ENCODE peak calls at places on chromosome 3, in nine cellular contexts. B, V, G, L, M, Q, T, J and P are unnamed samples. For H3K9me3, the result is how much of the 10 kb centered on the place peaks cover.

GRCh38 chr3:18099611-18100010 is 325.5 kb downstream of the SATB1 start:
- DNase-seq in B (no peak), V (no peak), G (no peak), L (no peak), M (no peak), Q (no peak), T (no peak), J (no peak), P (no peak)

GRCh38 chr3:65960087-65960486 is 78.6 kb downstream of the MAGI1 start:
- DNase-seq in B (no peak), V (no peak), G (no peak), L (no peak), M (no peak), Q (no peak), T (no peak), J (no peak), P (no peak)

GRCh38 chr3:14170569-14171159 is 7.7 kb downstream of the XPC start:
- DNase-seq in B (no peak), V (no peak), G (no peak), L (no peak), M (no peak), Q (no peak), T (peak), J (no peak), P (no peak)

GRCh38 chr3:65178703-65179102 is 490.9 kb upstream of the ADAMTS9 start:
- DNase-seq in B (no peak), V (no peak), G (no peak), L (no peak), M (no peak), Q (no peak), T (no peak), J (no peak), P (no peak)

GRCh38 chr3:27632431-27633223 is 89.5 kb downstream of the EOMES start:
- DNase-seq in B (peak), V (peak), G (peak), L (peak), M (peak), Q (peak), T (peak), J (peak), P (peak)

GRCh38 chr3:151404316-151404715 is 19.8 kb upstream of the P2RY12 start:
- DNase-seq in B (no peak), V (no peak), G (no peak), L (no peak), M (no peak), Q (no peak), T (no peak), J (no peak), P (no peak)

GRCh38 chr3:176078916-176079315 is 1118.4 kb downstream of the TBL1XR1 start:
- DNase-seq in B (no peak), V (no peak), G (no peak), L (no peak), M (no peak), Q (no peak), T (no peak), J (no peak), P (no peak)

GRCh38 chr3:14914777-14915113 is 32.6 kb upstream of the NR2C2 start:
- DNase-seq in B (no peak), V (no peak), G (no peak), L (no peak), M (no peak), Q (no peak), T (no peak), J (no peak), P (no peak)

GRCh38 chr3:7536510-7536909 is 675.6 kb downstream of the GRM7 start:
- DNase-seq in B (no peak), V (no peak), G (no peak), L (no peak), M (no peak), Q (no peak), T (no peak), J (no peak), P (no peak)

GRCh38 chr3:27479816-27480543 is 4.2 kb downstream of the SLC4A7 start:
- DNase-seq in B (no peak), V (no peak), G (no peak), L (no peak), M (no peak), Q (no peak), T (no peak), J (no peak), P (no peak)

GRCh38 chr3:36193448-36193847 is 186.9 kb upstream of the STAC start:
- DNase-seq in B (no peak), V (no peak), G (no peak), L (no peak), M (no peak), Q (no peak), T (peak), J (no peak), P (no peak)

GRCh38 chr3:10504161-10505049 is 981 bp downstream of the ATP2B2 start:
- DNase-seq in B (no peak), V (no peak), G (no peak), L (no peak), M (no peak), Q (no peak), T (no peak), J (no peak), P (no peak)
- H3K9me3 ChIP-seq in B (under half), V (under half), G (under half), L (under half), M (under half), Q (under half), T (under half), J (under half), P (under half)

GRCh38 chr3:100489118-100489517 is 3.3 kb upstream of the TMEM45A start:
- DNase-seq in B (no peak), V (no peak), G (no peak), L (no peak), M (no peak), Q (no peak), T (no peak), J (no peak), P (no peak)

GRCh38 chr3:100492810-100493140 is 356 bp downstream of the TMEM45A start:
- DNase-seq in B (no peak), V (no peak), G (no peak), L (no peak), M (no peak), Q (no peak), T (no peak), J (no peak), P (no peak)

GRCh38 chr3:100486808-100487207 is 5.6 kb upstream of the TMEM45A start:
- DNase-seq in B (no peak), V (no peak), G (no peak), L (no peak), M (no peak), Q (no peak), T (no peak), J (no peak), P (no peak)

GRCh38 chr3:100496711-100497261 is 4.4 kb downstream of the TMEM45A start:
- DNase-seq in B (no peak), V (no peak), G (no peak), L (no peak), M (no peak), Q (no peak), T (no peak), J (no peak), P (no peak)

DNA sequence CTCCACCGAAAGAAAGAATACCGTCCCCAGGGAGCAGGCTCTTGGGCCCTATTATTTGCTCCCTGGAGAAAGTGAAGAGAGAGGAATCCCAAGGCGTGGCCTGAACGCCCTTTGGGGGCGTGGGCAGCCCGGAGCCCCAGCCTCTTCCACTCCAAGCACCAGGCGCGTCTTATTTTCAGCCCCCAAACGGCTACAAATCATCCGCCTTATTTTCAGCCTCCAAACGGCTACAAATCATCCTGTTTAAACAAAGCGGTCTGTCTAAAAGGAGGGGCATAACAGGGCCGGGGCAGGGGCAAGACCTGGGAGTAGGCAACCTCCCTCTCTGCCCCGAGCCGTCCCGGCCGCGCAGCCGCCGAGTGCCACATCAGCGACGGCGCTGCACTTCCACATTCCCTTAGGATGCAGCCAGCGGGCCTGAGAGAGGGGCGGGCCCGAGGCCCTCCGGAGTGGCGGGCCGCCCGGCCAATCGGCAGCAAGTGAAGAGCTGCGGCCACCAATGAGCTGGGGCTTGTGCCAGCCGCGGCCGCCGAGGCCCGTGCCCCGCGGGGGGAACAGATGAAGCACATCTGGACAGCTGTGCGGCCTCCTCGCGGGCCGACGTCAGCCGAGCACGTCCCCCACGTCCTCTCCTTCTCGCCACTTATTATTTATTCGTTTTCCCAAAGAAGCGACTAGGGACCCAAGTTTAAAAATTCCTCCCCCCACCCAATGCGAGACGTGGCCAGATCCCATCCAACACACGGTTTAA is at the start of gene TMEM45A:
- DNase-seq in B (peak), V (peak), G (peak), L (peak), M (peak), Q (peak), T (peak), J (peak), P (peak)
- TF ChIP-seq POLR2A in B (no peak), V (peak), G (peak), L (peak), M (peak), Q (no peak), T (peak), J (peak), P (peak)

GRCh38 chr3:134453631-134454030 is 32.2 kb downstream of the ANAPC13 start:
- DNase-seq in B (no peak), V (no peak), G (no peak), L (no peak), M (no peak), Q (no peak), T (peak), J (peak), P (peak)
- TF ChIP-seq CTCF in B (no peak), V (no peak), G (no peak), L (no peak), M (peak), Q (no peak), T (peak), J (no peak), P (no peak)

DNA sequence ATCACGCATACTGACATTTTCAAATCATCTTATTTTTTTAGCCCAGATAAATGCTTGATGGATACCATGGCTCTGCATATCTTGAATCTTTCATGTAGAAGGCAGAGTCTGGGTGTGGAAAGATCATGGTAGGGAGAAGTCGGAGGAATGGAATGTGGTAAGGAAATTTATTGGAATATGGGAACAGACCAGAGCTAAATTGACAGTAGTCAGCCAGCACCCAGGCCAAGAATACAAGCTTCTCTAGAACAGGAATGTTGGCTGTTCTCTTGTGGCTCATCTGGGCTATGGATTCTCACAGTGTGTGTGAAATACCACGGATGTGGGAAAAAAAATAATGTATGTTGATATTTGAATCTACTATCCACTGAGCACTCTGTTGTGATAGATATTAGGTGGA is 305.7 kb upstream of the COL8A1 start:
- DNase-seq in B (no peak), V (no peak), G (no peak), L (no peak), M (no peak), Q (no peak), T (no peak), J (no peak), P (no peak)
- H3K9me3 ChIP-seq in B (under half), V (under half), G (under half), L (under half), M (under half), Q (under half), T (under half), J (under half), P (under half)

DNA sequence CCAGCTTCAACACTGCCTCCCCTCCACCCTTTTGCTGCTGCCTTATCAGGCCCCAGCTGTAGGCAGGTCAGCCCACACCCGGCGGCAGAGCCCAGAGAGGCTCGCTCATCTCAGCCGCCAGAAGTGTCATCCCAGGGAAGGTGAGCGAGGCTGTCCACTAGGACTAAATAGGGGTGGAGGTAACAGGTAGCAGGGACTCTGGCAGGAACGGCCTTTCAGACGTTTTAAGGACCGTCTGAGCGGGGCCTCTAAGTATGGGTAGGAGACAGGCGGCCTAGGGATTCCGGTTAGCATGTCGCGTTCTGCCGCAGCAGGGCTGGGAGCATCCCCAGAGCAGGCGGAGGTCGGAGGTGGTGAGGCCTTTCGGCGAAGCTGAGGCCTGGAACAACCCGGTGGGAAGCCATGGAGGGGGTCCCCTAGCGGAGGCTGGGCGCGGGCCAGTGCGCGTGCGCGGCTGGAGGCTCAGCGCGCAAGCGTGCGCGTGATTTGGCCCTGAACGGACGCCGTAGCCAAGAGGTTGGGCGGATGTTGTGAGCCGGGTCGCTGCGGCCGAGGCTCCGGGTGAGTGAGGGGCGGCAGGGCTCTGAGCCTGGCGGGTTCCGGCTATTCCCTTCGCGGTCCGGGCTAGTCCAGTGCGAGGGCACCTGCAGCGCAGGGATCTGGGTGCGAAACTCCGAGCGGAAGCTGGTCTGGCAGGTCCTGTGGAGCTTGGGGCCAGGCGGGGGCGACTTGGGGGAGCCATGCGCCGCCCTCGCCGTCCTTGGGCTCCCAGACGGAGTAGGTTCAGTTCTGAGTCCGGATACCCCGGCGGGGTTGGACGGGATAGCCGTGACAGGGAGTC is at the start of the genes MST1 and RNF123:
- DNase-seq in B (peak), V (peak), G (peak), L (peak), M (peak), Q (peak), T (peak), J (peak), P (peak)
- TF ChIP-seq POLR2A in B (no peak), V (no peak), G (peak), L (peak), M (peak), Q (peak), T (peak), J (peak), P (no peak)

DNA sequence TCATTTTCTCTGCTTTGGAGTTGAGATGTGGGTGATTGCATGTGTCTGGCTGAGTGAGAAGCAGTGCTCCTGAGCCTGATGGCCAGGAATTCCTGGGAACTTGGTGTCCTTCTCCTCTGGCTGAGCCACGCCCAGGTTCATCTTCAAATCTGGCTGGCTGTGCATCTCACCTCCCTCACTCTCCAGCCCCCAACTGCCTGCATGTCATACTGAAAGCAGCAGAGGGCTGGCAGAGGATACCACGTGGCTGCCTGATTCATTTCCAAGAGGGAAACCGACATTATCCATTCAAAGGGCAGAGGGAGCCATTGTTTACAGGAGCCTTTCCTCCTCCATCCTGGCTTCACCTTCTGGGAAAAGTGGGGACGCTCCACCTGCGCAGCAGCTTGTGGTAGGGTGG is 57.4 kb downstream of the ABHD5 start:
- DNase-seq in B (no peak), V (no peak), G (no peak), L (no peak), M (no peak), Q (no peak), T (peak), J (peak), P (no peak)
- TF ChIP-seq CTCF in B (no peak), V (no peak), G (no peak), L (no peak), M (no peak), Q (no peak), T (no peak), J (no peak), P (no peak)